ENCODE peak calls at places on chromosomes 12 and 14, in seven cellular contexts. One of them, this sample, is unnamed.

GRCh38 chr12:117484901-117485300 is 123.5 kb upstream of the NOS1 start:
- DNase-seq in transverse colon: no peak
- DNase-seq in GM12892: no peak
- DNase-seq in prostate gland: no peak
- DNase-seq in tibial nerve: no peak
- DNase-seq in heart left ventricle: no peak
- DNase-seq in IMR-90: no peak
- DNase-seq in this sample: no peak

GRCh38 chr12:1044697-1045096 is 53.7 kb downstream of the ERC1 start:
- DNase-seq in transverse colon: no peak
- DNase-seq in GM12892: no peak
- DNase-seq in prostate gland: no peak
- DNase-seq in tibial nerve: no peak
- DNase-seq in heart left ventricle: no peak
- DNase-seq in IMR-90: peak
- DNase-seq in this sample: no peak

GRCh38 chr14:103101257-103101963 is 6.9 kb downstream of the EXOC3L4 start:
- DNase-seq in transverse colon: no peak
- DNase-seq in GM12892: no peak
- DNase-seq in prostate gland: no peak
- DNase-seq in tibial nerve: no peak
- DNase-seq in heart left ventricle: no peak
- DNase-seq in IMR-90: no peak
- DNase-seq in this sample: no peak

GRCh38 chr14:68786491-68787234 is 6.2 kb downstream of the ZFP36L1 start:
- DNase-seq in transverse colon: no peak
- DNase-seq in GM12892: no peak
- DNase-seq in prostate gland: no peak
- DNase-seq in tibial nerve: no peak
- DNase-seq in heart left ventricle: peak
- DNase-seq in IMR-90: peak
- DNase-seq in this sample: no peak

GRCh38 chr12:88572785-88573565 is 7.3 kb downstream of the KITLG start:
- DNase-seq in transverse colon: no peak
- DNase-seq in GM12892: no peak
- DNase-seq in prostate gland: no peak
- DNase-seq in tibial nerve: no peak
- DNase-seq in heart left ventricle: no peak
- DNase-seq in IMR-90: no peak
- DNase-seq in this sample: no peak

GRCh38 chr12:55829967-55830600 is 697 bp upstream of the DNAJC14 start:
- DNase-seq in transverse colon: peak
- DNase-seq in GM12892: peak
- DNase-seq in prostate gland: peak
- DNase-seq in tibial nerve: no peak
- DNase-seq in heart left ventricle: peak
- DNase-seq in IMR-90: no peak
- DNase-seq in this sample: no peak

GRCh38 chr12:92943482-92944250 is 14.6 kb upstream of the EEA1 start:
- DNase-seq in transverse colon: no peak
- DNase-seq in GM12892: no peak
- DNase-seq in prostate gland: no peak
- DNase-seq in tibial nerve: no peak
- DNase-seq in heart left ventricle: no peak
- DNase-seq in IMR-90: peak
- DNase-seq in this sample: no peak

GRCh38 chr14:19771895-19772430 is 1.3 kb upstream of the OR4M1 start:
- DNase-seq in transverse colon: no peak
- DNase-seq in GM12892: no peak
- DNase-seq in prostate gland: no peak
- DNase-seq in tibial nerve: no peak
- DNase-seq in heart left ventricle: no peak
- DNase-seq in IMR-90: no peak
- DNase-seq in this sample: no peak

GRCh38 chr14:61392297-61392696 is 70.9 kb downstream of the PRKCH start:
- DNase-seq in transverse colon: no peak
- DNase-seq in GM12892: no peak
- DNase-seq in prostate gland: no peak
- DNase-seq in tibial nerve: no peak
- DNase-seq in heart left ventricle: no peak
- DNase-seq in IMR-90: no peak
- DNase-seq in this sample: no peak

GRCh38 chr12:65449400-65449799 is 170.9 kb downstream of the MSRB3 start:
- DNase-seq in transverse colon: no peak
- DNase-seq in GM12892: no peak
- DNase-seq in prostate gland: no peak
- DNase-seq in tibial nerve: no peak
- DNase-seq in heart left ventricle: no peak
- DNase-seq in IMR-90: peak
- DNase-seq in this sample: no peak

DNA sequence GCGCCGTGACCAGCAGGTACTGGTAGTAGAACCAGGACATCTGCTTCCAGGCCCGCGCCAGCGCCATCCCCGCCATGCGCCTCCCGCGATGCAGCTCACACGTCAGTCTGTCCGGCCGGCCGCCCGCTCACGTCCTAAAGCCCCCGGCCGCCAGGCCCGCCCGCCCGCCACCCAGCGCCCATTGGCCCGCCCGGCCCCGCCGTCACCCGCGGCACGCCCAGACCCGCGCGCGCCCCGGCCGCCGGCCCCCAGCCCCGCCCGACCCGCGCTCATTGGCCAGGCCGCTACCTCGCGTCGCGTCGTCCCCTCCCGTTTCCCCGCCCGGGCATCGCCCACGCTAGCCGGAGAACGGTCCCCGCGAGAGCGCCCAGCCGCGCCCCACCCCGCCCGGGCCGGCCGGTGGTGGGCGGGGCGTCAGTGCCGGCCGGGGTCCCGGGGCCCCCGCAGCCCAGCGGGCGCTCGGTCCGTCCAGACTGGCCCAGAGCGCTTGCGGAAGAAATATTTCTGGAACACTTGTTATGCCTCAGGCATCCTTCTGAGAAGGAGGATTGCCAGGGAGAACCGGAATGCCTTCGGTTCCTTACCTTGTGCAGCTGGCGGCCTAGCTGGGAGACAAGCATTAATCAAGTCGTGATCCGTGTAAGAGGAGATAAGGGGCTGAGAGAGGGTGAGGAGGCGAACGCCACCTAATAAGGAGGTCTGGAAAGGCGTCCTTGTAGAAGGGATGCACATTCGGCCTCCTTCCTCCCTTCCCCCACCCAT is at the start of gene SPTSSA:
- DNase-seq in transverse colon: peak
- DNase-seq in GM12892: peak
- DNase-seq in prostate gland: peak
- DNase-seq in tibial nerve: peak
- DNase-seq in heart left ventricle: peak
- DNase-seq in IMR-90: peak
- DNase-seq in this sample: peak
- TF ChIP-seq POLR2A in transverse colon: peak
- TF ChIP-seq POLR2A in GM12892: peak
- TF ChIP-seq POLR2A in prostate gland: peak
- TF ChIP-seq POLR2A in tibial nerve: peak
- TF ChIP-seq POLR2A in heart left ventricle: peak
- TF ChIP-seq POLR2A in IMR-90: peak
- TF ChIP-seq POLR2A in this sample: peak

GRCh38 chr12:6201775-6202292 is 1.6 kb downstream of the CD9 start:
- DNase-seq in transverse colon: no peak
- DNase-seq in GM12892: no peak
- DNase-seq in prostate gland: no peak
- DNase-seq in tibial nerve: no peak
- DNase-seq in heart left ventricle: no peak
- DNase-seq in IMR-90: no peak
- DNase-seq in this sample: no peak
- TF ChIP-seq POLR2A in transverse colon: no peak
- TF ChIP-seq POLR2A in GM12892: no peak
- TF ChIP-seq POLR2A in prostate gland: no peak
- TF ChIP-seq POLR2A in tibial nerve: no peak
- TF ChIP-seq POLR2A in heart left ventricle: no peak
- TF ChIP-seq POLR2A in IMR-90: no peak
- TF ChIP-seq POLR2A in this sample: no peak

GRCh38 chr12:48999371-49000131 is at the start of gene DDN:
- DNase-seq in transverse colon: no peak
- DNase-seq in GM12892: peak
- DNase-seq in prostate gland: no peak
- DNase-seq in tibial nerve: no peak
- DNase-seq in heart left ventricle: peak
- DNase-seq in IMR-90: peak
- DNase-seq in this sample: no peak

GRCh38 chr12:48997719-48998496 is 1.3 kb downstream of the DDN start:
- DNase-seq in transverse colon: peak
- DNase-seq in GM12892: peak
- DNase-seq in prostate gland: no peak
- DNase-seq in tibial nerve: no peak
- DNase-seq in heart left ventricle: peak
- DNase-seq in IMR-90: no peak
- DNase-seq in this sample: no peak

GRCh38 chr12:48996794-48997718 is 2.1 kb downstream of the DDN start:
- DNase-seq in transverse colon: peak
- DNase-seq in GM12892: peak
- DNase-seq in prostate gland: peak
- DNase-seq in tibial nerve: peak
- DNase-seq in heart left ventricle: peak
- DNase-seq in IMR-90: peak
- DNase-seq in this sample: peak

GRCh38 chr12:49000346-49000745 is 1.2 kb upstream of the DDN start:
- DNase-seq in transverse colon: no peak
- DNase-seq in GM12892: no peak
- DNase-seq in prostate gland: no peak
- DNase-seq in tibial nerve: no peak
- DNase-seq in heart left ventricle: peak
- DNase-seq in IMR-90: no peak
- DNase-seq in this sample: no peak

DNA sequence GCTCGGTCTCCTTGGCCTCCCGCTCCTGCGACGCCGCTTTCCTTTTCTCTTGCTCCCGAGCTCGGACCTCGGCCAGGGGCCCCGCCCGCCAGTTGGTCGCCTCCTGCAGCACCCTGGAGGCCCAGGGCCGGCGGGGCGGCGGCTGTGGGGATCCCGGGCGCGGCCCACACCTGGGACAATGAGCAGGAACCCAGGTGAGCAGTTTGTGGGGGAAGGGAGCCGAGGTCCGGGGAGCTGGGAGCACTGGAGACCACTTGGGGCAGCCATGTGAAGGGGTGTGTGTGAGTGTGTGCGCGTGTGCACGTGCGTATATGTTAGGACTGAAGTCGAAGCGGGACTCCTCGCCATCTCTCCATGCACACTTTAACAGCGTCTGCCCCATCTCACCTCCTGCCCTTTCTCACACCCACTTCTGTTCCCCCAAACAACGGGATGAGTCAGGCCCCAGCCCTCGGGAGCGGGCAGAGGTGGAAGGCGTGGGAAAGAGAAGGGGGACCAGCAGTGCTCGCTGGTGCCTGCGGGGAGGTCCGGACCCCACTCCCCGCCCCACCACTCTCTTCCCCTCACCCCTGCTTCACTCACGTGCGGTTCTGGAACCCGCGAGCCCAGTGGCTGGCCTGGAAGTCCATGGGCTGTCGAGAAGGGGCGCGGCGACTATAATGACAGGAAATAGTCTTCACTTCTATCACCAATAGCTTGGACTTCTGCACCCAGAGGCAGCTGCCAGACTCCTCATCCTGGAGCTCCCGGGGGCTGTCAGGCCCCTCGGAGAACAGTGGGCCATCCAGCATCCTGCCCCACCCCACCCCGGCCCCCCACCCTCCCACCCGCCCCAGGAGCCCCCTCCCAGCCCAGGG is 450 bp downstream of the DDN start:
- DNase-seq in transverse colon: peak
- DNase-seq in GM12892: peak
- DNase-seq in prostate gland: no peak
- DNase-seq in tibial nerve: no peak
- DNase-seq in heart left ventricle: peak
- DNase-seq in IMR-90: peak
- DNase-seq in this sample: no peak
- TF ChIP-seq POLR2A in transverse colon: no peak
- TF ChIP-seq POLR2A in GM12892: no peak
- TF ChIP-seq POLR2A in prostate gland: no peak
- TF ChIP-seq POLR2A in tibial nerve: no peak
- TF ChIP-seq POLR2A in heart left ventricle: no peak
- TF ChIP-seq POLR2A in IMR-90: no peak
- TF ChIP-seq POLR2A in this sample: no peak

GRCh38 chr14:22598099-22598895 is at the start of gene ABHD4:
- DNase-seq in transverse colon: peak
- DNase-seq in GM12892: peak
- DNase-seq in prostate gland: peak
- DNase-seq in tibial nerve: peak
- DNase-seq in heart left ventricle: peak
- DNase-seq in IMR-90: peak
- DNase-seq in this sample: peak
- TF ChIP-seq POLR2A in transverse colon: peak
- TF ChIP-seq POLR2A in GM12892: peak
- TF ChIP-seq POLR2A in prostate gland: peak
- TF ChIP-seq POLR2A in tibial nerve: peak
- TF ChIP-seq POLR2A in heart left ventricle: no peak
- TF ChIP-seq POLR2A in IMR-90: peak
- TF ChIP-seq POLR2A in this sample: no peak

This sample was measured in esophagus muscularis mucosa.